ENCODE peak calls at places on chromosome 3, in six cellular contexts. One of them, this sample, is unnamed.

GRCh38 chr3:116139607-116140006 is 305.7 kb downstream of the LSAMP start:
- DNase-seq in ascending aorta: no peak
- DNase-seq in D721Med: no peak
- DNase-seq in BJ: no peak
- DNase-seq in cardiac fibroblast: no peak
- DNase-seq in adrenal gland: no peak
- DNase-seq in this sample: no peak

GRCh38 chr3:182530316-182530715 is 263.0 kb upstream of the ATP11B start:
- DNase-seq in BJ: no peak
- DNase-seq in adrenal gland: no peak
- DNase-seq in D721Med: no peak
- DNase-seq in cardiac fibroblast: no peak
- DNase-seq in ascending aorta: no peak
- DNase-seq in this sample: no peak

GRCh38 chr3:147360936-147361670 is 45.2 kb downstream of the ZIC4 start:
- DNase-seq in BJ: no peak
- DNase-seq in adrenal gland: no peak
- DNase-seq in cardiac fibroblast: no peak
- DNase-seq in ascending aorta: no peak
- DNase-seq in D721Med: no peak
- DNase-seq in this sample: peak

GRCh38 chr3:143795849-143796248 is 52.4 kb downstream of the SLC9A9 start:
- DNase-seq in cardiac fibroblast: no peak
- DNase-seq in adrenal gland: no peak
- DNase-seq in D721Med: no peak
- DNase-seq in BJ: no peak
- DNase-seq in ascending aorta: no peak
- DNase-seq in this sample: no peak

GRCh38 chr3:29695201-29695904 is 414.5 kb downstream of the RBMS3 start:
- DNase-seq in BJ: peak
- DNase-seq in ascending aorta: no peak
- DNase-seq in adrenal gland: no peak
- DNase-seq in cardiac fibroblast: peak
- DNase-seq in D721Med: no peak
- DNase-seq in this sample: no peak

GRCh38 chr3:127228866-127229265 is 35.9 kb downstream of the PRR23E start:
- DNase-seq in BJ: no peak
- DNase-seq in adrenal gland: no peak
- DNase-seq in cardiac fibroblast: no peak
- DNase-seq in ascending aorta: no peak
- DNase-seq in D721Med: no peak
- DNase-seq in this sample: no peak

GRCh38 chr3:106566277-106566676 is 697.5 kb upstream of the CBLB start:
- DNase-seq in BJ: no peak
- DNase-seq in cardiac fibroblast: no peak
- DNase-seq in ascending aorta: no peak
- DNase-seq in adrenal gland: no peak
- DNase-seq in D721Med: no peak
- DNase-seq in this sample: no peak

GRCh38 chr3:95338446-95338845 is 1275.6 kb downstream of the NSUN3 start:
- DNase-seq in adrenal gland: no peak
- DNase-seq in cardiac fibroblast: no peak
- DNase-seq in D721Med: no peak
- DNase-seq in BJ: no peak
- DNase-seq in ascending aorta: no peak
- DNase-seq in this sample: no peak

GRCh38 chr3:97981886-97982285 is 9.7 kb upstream of the RIOX2 start:
- DNase-seq in D721Med: no peak
- DNase-seq in adrenal gland: no peak
- DNase-seq in ascending aorta: no peak
- DNase-seq in BJ: no peak
- DNase-seq in cardiac fibroblast: no peak
- DNase-seq in this sample: no peak

GRCh38 chr3:45690331-45691035 is 1.3 kb downstream of the SACM1L start:
- DNase-seq in cardiac fibroblast: no peak
- DNase-seq in BJ: no peak
- DNase-seq in ascending aorta: no peak
- DNase-seq in D721Med: no peak
- DNase-seq in adrenal gland: no peak
- DNase-seq in this sample: no peak

GRCh38 chr3:197514786-197515090 is 41.0 kb downstream of the BDH1 start:
- DNase-seq in D721Med: no peak
- DNase-seq in BJ: no peak
- DNase-seq in ascending aorta: no peak
- DNase-seq in cardiac fibroblast: no peak
- DNase-seq in adrenal gland: no peak
- DNase-seq in this sample: no peak

GRCh38 chr3:57007513-57008415 is 52.7 kb upstream of the SPATA12 start:
- DNase-seq in D721Med: no peak
- DNase-seq in ascending aorta: peak
- DNase-seq in adrenal gland: peak
- DNase-seq in BJ: no peak
- DNase-seq in cardiac fibroblast: peak
- DNase-seq in this sample: no peak

GRCh38 chr3:173257797-173258196 is 116.8 kb upstream of the SPATA16 start:
- DNase-seq in cardiac fibroblast: no peak
- DNase-seq in D721Med: no peak
- DNase-seq in adrenal gland: no peak
- DNase-seq in BJ: no peak
- DNase-seq in ascending aorta: no peak
- DNase-seq in this sample: no peak

GRCh38 chr3:37762698-37763097 is 99.0 kb upstream of the CTDSPL start:
- DNase-seq in cardiac fibroblast: peak
- DNase-seq in BJ: no peak
- DNase-seq in adrenal gland: peak
- DNase-seq in D721Med: no peak
- DNase-seq in ascending aorta: no peak
- DNase-seq in this sample: no peak
- TF ChIP-seq CTCF in cardiac fibroblast: no peak
- TF ChIP-seq CTCF in BJ: no peak
- TF ChIP-seq CTCF in adrenal gland: peak
- TF ChIP-seq CTCF in D721Med: no peak
- TF ChIP-seq CTCF in ascending aorta: peak
- TF ChIP-seq CTCF in this sample: no peak

GRCh38 chr3:191707817-191708216 is 246.9 kb downstream of the PYDC2 start:
- DNase-seq in D721Med: no peak
- DNase-seq in BJ: no peak
- DNase-seq in ascending aorta: no peak
- DNase-seq in cardiac fibroblast: no peak
- DNase-seq in adrenal gland: no peak
- DNase-seq in this sample: no peak

GRCh38 chr3:191696356-191696755 is 235.4 kb downstream of the PYDC2 start:
- DNase-seq in adrenal gland: no peak
- DNase-seq in BJ: no peak
- DNase-seq in cardiac fibroblast: no peak
- DNase-seq in D721Med: no peak
- DNase-seq in ascending aorta: no peak
- DNase-seq in this sample: no peak

GRCh38 chr3:191699546-191699945 is 238.6 kb downstream of the PYDC2 start:
- DNase-seq in cardiac fibroblast: no peak
- DNase-seq in ascending aorta: no peak
- DNase-seq in D721Med: no peak
- DNase-seq in adrenal gland: no peak
- DNase-seq in BJ: no peak
- DNase-seq in this sample: no peak

GRCh38 chr3:191702121-191702520 is 241.2 kb downstream of the PYDC2 start:
- DNase-seq in BJ: no peak
- DNase-seq in D721Med: no peak
- DNase-seq in cardiac fibroblast: no peak
- DNase-seq in adrenal gland: no peak
- DNase-seq in ascending aorta: no peak
- DNase-seq in this sample: no peak
- TF ChIP-seq CTCF in BJ: no peak
- TF ChIP-seq CTCF in D721Med: no peak
- TF ChIP-seq CTCF in cardiac fibroblast: no peak
- TF ChIP-seq CTCF in adrenal gland: no peak
- TF ChIP-seq CTCF in ascending aorta: no peak
- TF ChIP-seq CTCF in this sample: no peak

GRCh38 chr3:51384730-51385473 is at the start of gene MANF:
- DNase-seq in BJ: peak
- DNase-seq in D721Med: peak
- DNase-seq in ascending aorta: peak
- DNase-seq in cardiac fibroblast: peak
- DNase-seq in adrenal gland: peak
- DNase-seq in this sample: peak
- TF ChIP-seq CTCF in BJ: no peak
- TF ChIP-seq CTCF in D721Med: no peak
- TF ChIP-seq CTCF in ascending aorta: no peak
- TF ChIP-seq CTCF in cardiac fibroblast: no peak
- TF ChIP-seq CTCF in adrenal gland: peak
- TF ChIP-seq CTCF in this sample: no peak

GRCh38 chr3:47250309-47251060 is 32.1 kb downstream of the KIF9 start:
- DNase-seq in D721Med: no peak
- DNase-seq in adrenal gland: peak
- DNase-seq in cardiac fibroblast: peak
- DNase-seq in BJ: no peak
- DNase-seq in ascending aorta: no peak
- DNase-seq in this sample: peak
- TF ChIP-seq CTCF in D721Med: peak
- TF ChIP-seq CTCF in adrenal gland: peak
- TF ChIP-seq CTCF in cardiac fibroblast: peak
- TF ChIP-seq CTCF in BJ: peak
- TF ChIP-seq CTCF in ascending aorta: peak
- TF ChIP-seq CTCF in this sample: no peak

DNA sequence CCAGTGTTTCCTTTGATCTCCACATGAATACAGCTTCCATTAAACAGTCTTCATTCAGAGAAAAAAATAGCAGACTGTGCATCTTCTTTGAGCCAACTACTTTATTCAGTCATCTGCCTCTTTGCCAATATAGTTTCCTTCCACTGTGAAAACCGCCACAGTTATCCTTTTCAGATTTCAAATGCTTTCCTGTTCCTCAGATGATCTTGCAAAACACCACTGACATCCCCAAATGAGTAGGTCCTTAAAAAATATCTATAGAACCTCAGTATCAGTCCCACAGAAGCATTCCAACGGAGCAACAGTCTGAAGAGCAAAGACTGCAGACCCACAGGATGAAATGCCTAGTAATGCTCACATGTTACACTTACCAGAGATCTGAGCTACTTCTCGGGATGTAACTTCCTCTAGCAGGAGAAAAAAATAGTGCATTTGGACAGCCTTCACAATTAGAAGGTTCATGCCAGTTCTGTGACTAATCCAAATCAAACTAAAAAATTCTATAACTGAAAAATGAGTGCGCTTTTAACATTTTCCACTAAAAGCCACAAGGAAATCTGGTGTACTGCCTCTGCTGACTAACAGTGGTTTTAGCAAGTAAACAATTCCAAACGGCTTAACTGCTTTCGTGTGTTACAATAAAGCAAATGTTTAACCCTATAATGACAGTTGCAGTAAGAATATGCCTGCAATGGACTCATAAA is at the start of gene ANKRD28:
- DNase-seq in adrenal gland: peak
- DNase-seq in D721Med: no peak
- DNase-seq in BJ: peak
- DNase-seq in ascending aorta: no peak
- DNase-seq in cardiac fibroblast: peak
- DNase-seq in this sample: peak
- TF ChIP-seq CTCF in adrenal gland: peak
- TF ChIP-seq CTCF in D721Med: peak
- TF ChIP-seq CTCF in BJ: peak
- TF ChIP-seq CTCF in ascending aorta: peak
- TF ChIP-seq CTCF in cardiac fibroblast: peak
- TF ChIP-seq CTCF in this sample: no peak

DNA sequence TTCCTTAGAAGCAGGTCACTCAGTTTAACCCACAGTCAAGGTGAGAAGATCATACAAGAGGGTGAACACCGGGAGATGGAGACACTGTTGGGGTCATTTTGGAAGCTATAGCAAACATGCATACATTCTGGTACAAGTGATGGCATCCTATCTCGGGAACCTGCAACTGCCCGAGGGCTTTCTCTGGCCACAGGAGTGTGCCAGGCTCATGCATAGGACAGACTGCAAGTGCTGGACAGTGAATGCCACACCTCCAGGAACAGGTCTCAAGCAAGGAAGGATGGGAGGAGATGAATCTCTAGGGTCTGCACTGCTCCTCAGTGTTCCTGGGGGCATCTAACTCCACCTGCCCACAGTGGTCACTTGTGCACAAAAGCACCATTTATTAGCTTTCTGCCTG is 173.7 kb upstream of the CADPS start:
- DNase-seq in cardiac fibroblast: no peak
- DNase-seq in ascending aorta: no peak
- DNase-seq in BJ: no peak
- DNase-seq in D721Med: no peak
- DNase-seq in adrenal gland: no peak
- DNase-seq in this sample: no peak
- TF ChIP-seq CTCF in cardiac fibroblast: no peak
- TF ChIP-seq CTCF in ascending aorta: no peak
- TF ChIP-seq CTCF in BJ: no peak
- TF ChIP-seq CTCF in D721Med: no peak
- TF ChIP-seq CTCF in adrenal gland: no peak
- TF ChIP-seq CTCF in this sample: no peak